ENCODE peak calls at places on chromosomes 16 and 17, in ten cellular contexts. One of them, this sample, is unnamed.

GRCh38 chr16:57795431-57795878 is 6.8 kb downstream of the KIFC3 start:
- DNase-seq in tibial artery: no peak
- DNase-seq in stimulated activated CD4-positive, alpha-beta T cell treated with anti-CD3 and anti-CD28 coated beads, Interleukin-1b, Interleukin-23, amount 100 ng/mL, for 24 hours: no peak
- DNase-seq in H7: peak; percentile 90
- DNase-seq in T-helper 2 cell: no peak
- DNase-seq in NCI-H1436: peak; percentile 64
- DNase-seq in amygdala: no peak
- DNase-seq in CD8-positive, alpha-beta memory T cell: no peak
- DNase-seq in ovary: no peak
- DNase-seq in midbrain: no peak
- DNase-seq in this sample: peak; percentile 56

GRCh38 chr17:9672266-9672665 is 26.9 kb downstream of the USP43 start:
- DNase-seq in tibial artery: no peak
- DNase-seq in stimulated activated CD4-positive, alpha-beta T cell treated with anti-CD3 and anti-CD28 coated beads, Interleukin-1b, Interleukin-23, amount 100 ng/mL, for 24 hours: no peak
- DNase-seq in H7: no peak
- DNase-seq in T-helper 2 cell: no peak
- DNase-seq in NCI-H1436: no peak
- DNase-seq in amygdala: no peak
- DNase-seq in CD8-positive, alpha-beta memory T cell: no peak
- DNase-seq in ovary: no peak
- DNase-seq in midbrain: no peak
- DNase-seq in this sample: no peak

GRCh38 chr17:69477204-69477899 is 62.9 kb downstream of the MAP2K6 start:
- DNase-seq in tibial artery: no peak
- DNase-seq in stimulated activated CD4-positive, alpha-beta T cell treated with anti-CD3 and anti-CD28 coated beads, Interleukin-1b, Interleukin-23, amount 100 ng/mL, for 24 hours: no peak
- DNase-seq in H7: no peak
- DNase-seq in T-helper 2 cell: no peak
- DNase-seq in NCI-H1436: no peak
- DNase-seq in amygdala: no peak
- DNase-seq in CD8-positive, alpha-beta memory T cell: no peak
- DNase-seq in ovary: no peak
- DNase-seq in midbrain: no peak
- DNase-seq in this sample: no peak

GRCh38 chr16:1426734-1427451 is 4.0 kb upstream of the PERCC1 start:
- DNase-seq in tibial artery: no peak
- DNase-seq in stimulated activated CD4-positive, alpha-beta T cell treated with anti-CD3 and anti-CD28 coated beads, Interleukin-1b, Interleukin-23, amount 100 ng/mL, for 24 hours: no peak
- DNase-seq in H7: peak; percentile 87
- DNase-seq in T-helper 2 cell: no peak
- DNase-seq in NCI-H1436: peak; percentile 71
- DNase-seq in amygdala: no peak
- DNase-seq in CD8-positive, alpha-beta memory T cell: no peak
- DNase-seq in ovary: no peak
- DNase-seq in midbrain: no peak
- DNase-seq in this sample: peak; percentile 75

GRCh38 chr17:30426292-30426691 is 47.6 kb downstream of the CPD start:
- DNase-seq in tibial artery: no peak
- DNase-seq in stimulated activated CD4-positive, alpha-beta T cell treated with anti-CD3 and anti-CD28 coated beads, Interleukin-1b, Interleukin-23, amount 100 ng/mL, for 24 hours: no peak
- DNase-seq in H7: no peak
- DNase-seq in T-helper 2 cell: no peak
- DNase-seq in NCI-H1436: no peak
- DNase-seq in amygdala: no peak
- DNase-seq in CD8-positive, alpha-beta memory T cell: no peak
- DNase-seq in ovary: no peak
- DNase-seq in midbrain: no peak
- DNase-seq in this sample: no peak

GRCh38 chr17:75638893-75639292 is 5.7 kb downstream of the SMIM5 start:
- DNase-seq in tibial artery: no peak
- DNase-seq in stimulated activated CD4-positive, alpha-beta T cell treated with anti-CD3 and anti-CD28 coated beads, Interleukin-1b, Interleukin-23, amount 100 ng/mL, for 24 hours: no peak
- DNase-seq in H7: peak; percentile 34
- DNase-seq in T-helper 2 cell: no peak
- DNase-seq in NCI-H1436: no peak
- DNase-seq in amygdala: no peak
- DNase-seq in CD8-positive, alpha-beta memory T cell: no peak
- DNase-seq in ovary: no peak
- DNase-seq in midbrain: no peak
- DNase-seq in this sample: no peak

GRCh38 chr16:89552913-89553312 is 7.6 kb upstream of the RPL13 start:
- DNase-seq in tibial artery: no peak
- DNase-seq in stimulated activated CD4-positive, alpha-beta T cell treated with anti-CD3 and anti-CD28 coated beads, Interleukin-1b, Interleukin-23, amount 100 ng/mL, for 24 hours: no peak
- DNase-seq in H7: no peak
- DNase-seq in T-helper 2 cell: no peak
- DNase-seq in NCI-H1436: no peak
- DNase-seq in amygdala: no peak
- DNase-seq in CD8-positive, alpha-beta memory T cell: no peak
- DNase-seq in ovary: no peak
- DNase-seq in midbrain: no peak
- DNase-seq in this sample: no peak

GRCh38 chr16:83409347-83409746 is 398.4 kb upstream of the HSBP1 start:
- DNase-seq in tibial artery: no peak
- DNase-seq in stimulated activated CD4-positive, alpha-beta T cell treated with anti-CD3 and anti-CD28 coated beads, Interleukin-1b, Interleukin-23, amount 100 ng/mL, for 24 hours: no peak
- DNase-seq in H7: no peak
- DNase-seq in T-helper 2 cell: no peak
- DNase-seq in NCI-H1436: no peak
- DNase-seq in amygdala: no peak
- DNase-seq in CD8-positive, alpha-beta memory T cell: no peak
- DNase-seq in ovary: no peak
- DNase-seq in midbrain: no peak
- DNase-seq in this sample: no peak

GRCh38 chr17:21742326-21742725 is 50.0 kb downstream of the KCNJ18 start:
- DNase-seq in tibial artery: no peak
- DNase-seq in stimulated activated CD4-positive, alpha-beta T cell treated with anti-CD3 and anti-CD28 coated beads, Interleukin-1b, Interleukin-23, amount 100 ng/mL, for 24 hours: no peak
- DNase-seq in H7: peak; percentile 22
- DNase-seq in T-helper 2 cell: no peak
- DNase-seq in NCI-H1436: no peak
- DNase-seq in amygdala: no peak
- DNase-seq in CD8-positive, alpha-beta memory T cell: no peak
- DNase-seq in ovary: no peak
- DNase-seq in midbrain: no peak
- DNase-seq in this sample: no peak

GRCh38 chr17:57892820-57893595 is 43.2 kb upstream of the MRPS23 start:
- DNase-seq in tibial artery: peak; percentile 98
- DNase-seq in stimulated activated CD4-positive, alpha-beta T cell treated with anti-CD3 and anti-CD28 coated beads, Interleukin-1b, Interleukin-23, amount 100 ng/mL, for 24 hours: no peak
- DNase-seq in H7: peak; percentile 70
- DNase-seq in T-helper 2 cell: no peak
- DNase-seq in NCI-H1436: peak; percentile 40
- DNase-seq in amygdala: peak; percentile 88
- DNase-seq in CD8-positive, alpha-beta memory T cell: no peak
- DNase-seq in ovary: peak; percentile 68
- DNase-seq in midbrain: peak; percentile 90
- DNase-seq in this sample: peak; percentile 89

GRCh38 chr17:62660629-62661118 is 33.2 kb downstream of the MRC2 start:
- DNase-seq in tibial artery: no peak
- DNase-seq in stimulated activated CD4-positive, alpha-beta T cell treated with anti-CD3 and anti-CD28 coated beads, Interleukin-1b, Interleukin-23, amount 100 ng/mL, for 24 hours: no peak
- DNase-seq in H7: no peak
- DNase-seq in T-helper 2 cell: no peak
- DNase-seq in NCI-H1436: no peak
- DNase-seq in amygdala: no peak
- DNase-seq in CD8-positive, alpha-beta memory T cell: no peak
- DNase-seq in ovary: no peak
- DNase-seq in midbrain: no peak
- DNase-seq in this sample: no peak

GRCh38 chr17:48679385-48680096 is 42.8 kb downstream of the PRAC1 start:
- DNase-seq in tibial artery: no peak
- DNase-seq in stimulated activated CD4-positive, alpha-beta T cell treated with anti-CD3 and anti-CD28 coated beads, Interleukin-1b, Interleukin-23, amount 100 ng/mL, for 24 hours: no peak
- DNase-seq in H7: no peak
- DNase-seq in T-helper 2 cell: no peak
- DNase-seq in NCI-H1436: no peak
- DNase-seq in amygdala: no peak
- DNase-seq in CD8-positive, alpha-beta memory T cell: no peak
- DNase-seq in ovary: no peak
- DNase-seq in midbrain: no peak
- DNase-seq in this sample: no peak

GRCh38 chr17:63697341-63698286 is 2.3 kb downstream of the LIMD2 start:
- DNase-seq in tibial artery: no peak
- DNase-seq in stimulated activated CD4-positive, alpha-beta T cell treated with anti-CD3 and anti-CD28 coated beads, Interleukin-1b, Interleukin-23, amount 100 ng/mL, for 24 hours: no peak
- DNase-seq in H7: peak; percentile 88
- DNase-seq in T-helper 2 cell: peak; percentile 77
- DNase-seq in NCI-H1436: peak; percentile 54
- DNase-seq in amygdala: no peak
- DNase-seq in CD8-positive, alpha-beta memory T cell: peak; percentile 77
- DNase-seq in ovary: no peak
- DNase-seq in midbrain: no peak
- DNase-seq in this sample: no peak

GRCh38 chr16:75264999-75265910 is 13.8 kb upstream of the BCAR1 start:
- DNase-seq in tibial artery: no peak
- DNase-seq in stimulated activated CD4-positive, alpha-beta T cell treated with anti-CD3 and anti-CD28 coated beads, Interleukin-1b, Interleukin-23, amount 100 ng/mL, for 24 hours: no peak
- DNase-seq in H7: peak; percentile 85
- DNase-seq in T-helper 2 cell: no peak
- DNase-seq in NCI-H1436: no peak
- DNase-seq in amygdala: peak; percentile 39
- DNase-seq in CD8-positive, alpha-beta memory T cell: no peak
- DNase-seq in ovary: peak; percentile 72
- DNase-seq in midbrain: no peak
- DNase-seq in this sample: no peak

GRCh38 chr17:51147641-51148040 is 5.7 kb upstream of the NME1 start:
- DNase-seq in tibial artery: no peak
- DNase-seq in stimulated activated CD4-positive, alpha-beta T cell treated with anti-CD3 and anti-CD28 coated beads, Interleukin-1b, Interleukin-23, amount 100 ng/mL, for 24 hours: no peak
- DNase-seq in H7: no peak
- DNase-seq in T-helper 2 cell: no peak
- DNase-seq in NCI-H1436: no peak
- DNase-seq in amygdala: no peak
- DNase-seq in CD8-positive, alpha-beta memory T cell: no peak
- DNase-seq in ovary: no peak
- DNase-seq in midbrain: no peak
- DNase-seq in this sample: no peak

GRCh38 chr17:32861979-32862378 is 14.9 kb downstream of the MYO1D start:
- DNase-seq in tibial artery: no peak
- DNase-seq in stimulated activated CD4-positive, alpha-beta T cell treated with anti-CD3 and anti-CD28 coated beads, Interleukin-1b, Interleukin-23, amount 100 ng/mL, for 24 hours: no peak
- DNase-seq in H7: no peak
- DNase-seq in T-helper 2 cell: no peak
- DNase-seq in NCI-H1436: no peak
- DNase-seq in amygdala: no peak
- DNase-seq in CD8-positive, alpha-beta memory T cell: no peak
- DNase-seq in ovary: no peak
- DNase-seq in midbrain: no peak
- DNase-seq in this sample: no peak

GRCh38 chr17:19247423-19247822 is 10.3 kb downstream of the EPN2 start:
- DNase-seq in tibial artery: no peak
- DNase-seq in stimulated activated CD4-positive, alpha-beta T cell treated with anti-CD3 and anti-CD28 coated beads, Interleukin-1b, Interleukin-23, amount 100 ng/mL, for 24 hours: no peak
- DNase-seq in H7: peak; percentile 51
- DNase-seq in T-helper 2 cell: no peak
- DNase-seq in NCI-H1436: no peak
- DNase-seq in amygdala: no peak
- DNase-seq in CD8-positive, alpha-beta memory T cell: no peak
- DNase-seq in ovary: no peak
- DNase-seq in midbrain: no peak
- DNase-seq in this sample: no peak

GRCh38 chr16:64705443-64705842 is 416.4 kb downstream of the CDH11 start:
- DNase-seq in tibial artery: no peak
- DNase-seq in stimulated activated CD4-positive, alpha-beta T cell treated with anti-CD3 and anti-CD28 coated beads, Interleukin-1b, Interleukin-23, amount 100 ng/mL, for 24 hours: no peak
- DNase-seq in H7: no peak
- DNase-seq in T-helper 2 cell: no peak
- DNase-seq in NCI-H1436: no peak
- DNase-seq in amygdala: no peak
- DNase-seq in CD8-positive, alpha-beta memory T cell: no peak
- DNase-seq in ovary: no peak
- DNase-seq in midbrain: no peak
- DNase-seq in this sample: no peak

This sample was measured in testis.